ENCODE peak calls at places on chromosomes 3 and 15, in ten cellular contexts. One of them, this sample, is unnamed.

GRCh38 chr3:165954171-165954570 is 116.9 kb upstream of the BCHE start:
- DNase-seq in body of pancreas: no peak
- DNase-seq in naive thymus-derived CD4-positive, alpha-beta T cell: no peak
- DNase-seq in iPS DF 6.9: no peak
- DNase-seq in right cardiac atrium: no peak
- DNase-seq in aorta: no peak
- DNase-seq in neuronal stem cell: no peak
- DNase-seq in HCT116: no peak
- DNase-seq in CD8-positive, alpha-beta T cell: no peak
- DNase-seq in HAP-1: no peak
- DNase-seq in this sample: no peak

GRCh38 chr15:48388937-48389309 is 57.7 kb downstream of the DUT start:
- DNase-seq in body of pancreas: no peak
- DNase-seq in naive thymus-derived CD4-positive, alpha-beta T cell: no peak
- DNase-seq in iPS DF 6.9: no peak
- DNase-seq in right cardiac atrium: no peak
- DNase-seq in aorta: no peak
- DNase-seq in neuronal stem cell: no peak
- DNase-seq in HCT116: no peak
- DNase-seq in CD8-positive, alpha-beta T cell: no peak
- DNase-seq in HAP-1: no peak
- DNase-seq in this sample: no peak

GRCh38 chr15:40243126-40243810 is 4.4 kb downstream of the PAK6 start:
- DNase-seq in body of pancreas: no peak
- DNase-seq in naive thymus-derived CD4-positive, alpha-beta T cell: no peak
- DNase-seq in iPS DF 6.9: no peak
- DNase-seq in right cardiac atrium: no peak
- DNase-seq in aorta: no peak
- DNase-seq in neuronal stem cell: no peak
- DNase-seq in HCT116: no peak
- DNase-seq in CD8-positive, alpha-beta T cell: no peak
- DNase-seq in HAP-1: no peak
- DNase-seq in this sample: peak; percentile 82

GRCh38 chr3:167917969-167918368 is 177.8 kb downstream of the GOLIM4 start:
- DNase-seq in body of pancreas: no peak
- DNase-seq in naive thymus-derived CD4-positive, alpha-beta T cell: no peak
- DNase-seq in iPS DF 6.9: no peak
- DNase-seq in right cardiac atrium: no peak
- DNase-seq in aorta: no peak
- DNase-seq in neuronal stem cell: no peak
- DNase-seq in HCT116: no peak
- DNase-seq in CD8-positive, alpha-beta T cell: no peak
- DNase-seq in HAP-1: no peak
- DNase-seq in this sample: no peak

GRCh38 chr15:79172801-79173460 is 82.4 kb upstream of the RASGRF1 start:
- DNase-seq in body of pancreas: no peak
- DNase-seq in naive thymus-derived CD4-positive, alpha-beta T cell: no peak
- DNase-seq in iPS DF 6.9: no peak
- DNase-seq in right cardiac atrium: no peak
- DNase-seq in aorta: no peak
- DNase-seq in neuronal stem cell: no peak
- DNase-seq in HCT116: no peak
- DNase-seq in CD8-positive, alpha-beta T cell: no peak
- DNase-seq in HAP-1: no peak
- DNase-seq in this sample: no peak

GRCh38 chr3:195259564-195260285 is 11.2 kb downstream of the XXYLT1 start:
- DNase-seq in body of pancreas: peak; percentile 87
- DNase-seq in naive thymus-derived CD4-positive, alpha-beta T cell: peak; percentile 81
- DNase-seq in iPS DF 6.9: no peak
- DNase-seq in right cardiac atrium: peak; percentile 95
- DNase-seq in aorta: peak; percentile 94
- DNase-seq in neuronal stem cell: peak; percentile 90
- DNase-seq in HCT116: peak; percentile 63
- DNase-seq in CD8-positive, alpha-beta T cell: peak; percentile 94
- DNase-seq in HAP-1: peak; percentile 81
- DNase-seq in this sample: peak; percentile 61

GRCh38 chr3:194073926-194074325 is 62.0 kb upstream of the HES1 start:
- DNase-seq in body of pancreas: no peak
- DNase-seq in naive thymus-derived CD4-positive, alpha-beta T cell: no peak
- DNase-seq in iPS DF 6.9: no peak
- DNase-seq in right cardiac atrium: no peak
- DNase-seq in aorta: no peak
- DNase-seq in neuronal stem cell: no peak
- DNase-seq in HCT116: no peak
- DNase-seq in CD8-positive, alpha-beta T cell: no peak
- DNase-seq in HAP-1: no peak
- DNase-seq in this sample: no peak

GRCh38 chr15:89136818-89137772 is 48.8 kb downstream of the ABHD2 start:
- DNase-seq in body of pancreas: peak; percentile 65
- DNase-seq in naive thymus-derived CD4-positive, alpha-beta T cell: no peak
- DNase-seq in iPS DF 6.9: no peak
- DNase-seq in right cardiac atrium: no peak
- DNase-seq in aorta: no peak
- DNase-seq in neuronal stem cell: no peak
- DNase-seq in HCT116: no peak
- DNase-seq in CD8-positive, alpha-beta T cell: no peak
- DNase-seq in HAP-1: no peak
- DNase-seq in this sample: no peak

GRCh38 chr3:163039636-163040035 is 1543.0 kb downstream of the OTOL1 start:
- DNase-seq in body of pancreas: no peak
- DNase-seq in naive thymus-derived CD4-positive, alpha-beta T cell: no peak
- DNase-seq in iPS DF 6.9: no peak
- DNase-seq in right cardiac atrium: no peak
- DNase-seq in aorta: no peak
- DNase-seq in neuronal stem cell: no peak
- DNase-seq in HCT116: no peak
- DNase-seq in CD8-positive, alpha-beta T cell: no peak
- DNase-seq in HAP-1: no peak
- DNase-seq in this sample: no peak

GRCh38 chr3:179156775-179157174 is 8.6 kb downstream of the PIK3CA start:
- DNase-seq in body of pancreas: no peak
- DNase-seq in naive thymus-derived CD4-positive, alpha-beta T cell: no peak
- DNase-seq in iPS DF 6.9: no peak
- DNase-seq in right cardiac atrium: no peak
- DNase-seq in aorta: no peak
- DNase-seq in neuronal stem cell: no peak
- DNase-seq in HCT116: no peak
- DNase-seq in CD8-positive, alpha-beta T cell: no peak
- DNase-seq in HAP-1: no peak
- DNase-seq in this sample: peak; percentile 43

GRCh38 chr3:107988464-107989156 is 102.2 kb downstream of the CD47 start:
- DNase-seq in body of pancreas: peak; percentile 66
- DNase-seq in naive thymus-derived CD4-positive, alpha-beta T cell: no peak
- DNase-seq in iPS DF 6.9: no peak
- DNase-seq in right cardiac atrium: peak; percentile 78
- DNase-seq in aorta: peak; percentile 79
- DNase-seq in neuronal stem cell: no peak
- DNase-seq in HCT116: no peak
- DNase-seq in CD8-positive, alpha-beta T cell: peak; percentile 55
- DNase-seq in HAP-1: peak; percentile 3
- DNase-seq in this sample: peak; percentile 80

GRCh38 chr15:60215225-60215963 is 182.4 kb downstream of the ANXA2 start:
- DNase-seq in body of pancreas: no peak
- DNase-seq in naive thymus-derived CD4-positive, alpha-beta T cell: no peak
- DNase-seq in iPS DF 6.9: no peak
- DNase-seq in right cardiac atrium: no peak
- DNase-seq in aorta: no peak
- DNase-seq in neuronal stem cell: no peak
- DNase-seq in HCT116: no peak
- DNase-seq in CD8-positive, alpha-beta T cell: no peak
- DNase-seq in HAP-1: no peak
- DNase-seq in this sample: no peak

GRCh38 chr3:28103871-28104270 is 137.5 kb upstream of the CMC1 start:
- DNase-seq in body of pancreas: no peak
- DNase-seq in naive thymus-derived CD4-positive, alpha-beta T cell: no peak
- DNase-seq in iPS DF 6.9: no peak
- DNase-seq in right cardiac atrium: no peak
- DNase-seq in aorta: no peak
- DNase-seq in neuronal stem cell: no peak
- DNase-seq in HCT116: no peak
- DNase-seq in CD8-positive, alpha-beta T cell: no peak
- DNase-seq in HAP-1: no peak
- DNase-seq in this sample: no peak

GRCh38 chr3:42758126-42758525 is 14.9 kb downstream of the CCDC13 start:
- DNase-seq in body of pancreas: no peak
- DNase-seq in naive thymus-derived CD4-positive, alpha-beta T cell: no peak
- DNase-seq in iPS DF 6.9: no peak
- DNase-seq in right cardiac atrium: no peak
- DNase-seq in aorta: no peak
- DNase-seq in neuronal stem cell: no peak
- DNase-seq in HCT116: no peak
- DNase-seq in CD8-positive, alpha-beta T cell: no peak
- DNase-seq in HAP-1: no peak
- DNase-seq in this sample: no peak

GRCh38 chr15:81666828-81667227 is 292.8 kb upstream of the TMC3 start:
- DNase-seq in body of pancreas: no peak
- DNase-seq in naive thymus-derived CD4-positive, alpha-beta T cell: no peak
- DNase-seq in iPS DF 6.9: no peak
- DNase-seq in right cardiac atrium: no peak
- DNase-seq in aorta: no peak
- DNase-seq in neuronal stem cell: no peak
- DNase-seq in HCT116: no peak
- DNase-seq in CD8-positive, alpha-beta T cell: no peak
- DNase-seq in HAP-1: no peak
- DNase-seq in this sample: peak; percentile 18

GRCh38 chr3:151476344-151477018 is 15.6 kb upstream of the IGSF10 start:
- DNase-seq in body of pancreas: no peak
- DNase-seq in naive thymus-derived CD4-positive, alpha-beta T cell: no peak
- DNase-seq in iPS DF 6.9: no peak
- DNase-seq in right cardiac atrium: peak; percentile 55
- DNase-seq in aorta: no peak
- DNase-seq in neuronal stem cell: no peak
- DNase-seq in HCT116: no peak
- DNase-seq in CD8-positive, alpha-beta T cell: no peak
- DNase-seq in HAP-1: no peak
- DNase-seq in this sample: no peak

GRCh38 chr15:52527898-52528464 is 699 bp downstream of the MYO5A start:
- DNase-seq in body of pancreas: peak; percentile 8
- DNase-seq in naive thymus-derived CD4-positive, alpha-beta T cell: peak; percentile 22
- DNase-seq in iPS DF 6.9: no peak
- DNase-seq in right cardiac atrium: peak; percentile 56
- DNase-seq in aorta: no peak
- DNase-seq in neuronal stem cell: peak; percentile 38
- DNase-seq in HCT116: no peak
- DNase-seq in CD8-positive, alpha-beta T cell: peak; percentile 67
- DNase-seq in HAP-1: peak; percentile 27
- DNase-seq in this sample: no peak

DNA sequence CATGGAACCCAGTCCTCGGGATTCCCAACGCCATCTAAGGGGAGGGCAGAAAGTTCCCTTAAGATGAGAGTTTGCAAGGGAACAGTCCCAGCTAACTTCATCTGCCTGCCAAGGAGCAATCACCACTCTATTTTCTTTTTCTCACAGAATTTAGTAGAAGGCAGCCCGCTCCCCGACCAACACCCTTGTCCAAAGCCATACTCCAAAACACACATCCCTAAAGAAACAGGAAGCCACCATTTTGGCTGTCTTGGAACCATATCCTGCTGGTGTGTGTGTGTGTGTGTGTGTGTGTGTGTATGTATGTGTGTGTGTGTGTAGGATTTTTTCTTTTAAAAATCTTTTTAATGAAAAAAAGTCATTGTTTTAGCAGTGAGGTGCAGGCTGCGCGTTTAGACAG is 7.0 kb upstream of the FGD5 start:
- DNase-seq in body of pancreas: no peak
- DNase-seq in naive thymus-derived CD4-positive, alpha-beta T cell: no peak
- DNase-seq in iPS DF 6.9: no peak
- DNase-seq in right cardiac atrium: no peak
- DNase-seq in aorta: no peak
- DNase-seq in neuronal stem cell: no peak
- DNase-seq in HCT116: no peak
- DNase-seq in CD8-positive, alpha-beta T cell: no peak
- DNase-seq in HAP-1: no peak
- DNase-seq in this sample: no peak
- H3K4me3 ChIP-seq in body of pancreas: no peak overlapping the region
- H3K4me3 ChIP-seq in naive thymus-derived CD4-positive, alpha-beta T cell: no peak overlapping the region
- H3K4me3 ChIP-seq in iPS DF 6.9: peak overlapping the region; percentile 57
- H3K4me3 ChIP-seq in right cardiac atrium: peak overlapping the region; percentile 66
- H3K4me3 ChIP-seq in aorta: no peak overlapping the region
- H3K4me3 ChIP-seq in neuronal stem cell: no peak overlapping the region
- H3K4me3 ChIP-seq in HCT116: no peak overlapping the region
- H3K4me3 ChIP-seq in CD8-positive, alpha-beta T cell: no peak overlapping the region
- H3K4me3 ChIP-seq in HAP-1: no peak overlapping the region
- H3K4me3 ChIP-seq in this sample: no peak overlapping the region

DNA sequence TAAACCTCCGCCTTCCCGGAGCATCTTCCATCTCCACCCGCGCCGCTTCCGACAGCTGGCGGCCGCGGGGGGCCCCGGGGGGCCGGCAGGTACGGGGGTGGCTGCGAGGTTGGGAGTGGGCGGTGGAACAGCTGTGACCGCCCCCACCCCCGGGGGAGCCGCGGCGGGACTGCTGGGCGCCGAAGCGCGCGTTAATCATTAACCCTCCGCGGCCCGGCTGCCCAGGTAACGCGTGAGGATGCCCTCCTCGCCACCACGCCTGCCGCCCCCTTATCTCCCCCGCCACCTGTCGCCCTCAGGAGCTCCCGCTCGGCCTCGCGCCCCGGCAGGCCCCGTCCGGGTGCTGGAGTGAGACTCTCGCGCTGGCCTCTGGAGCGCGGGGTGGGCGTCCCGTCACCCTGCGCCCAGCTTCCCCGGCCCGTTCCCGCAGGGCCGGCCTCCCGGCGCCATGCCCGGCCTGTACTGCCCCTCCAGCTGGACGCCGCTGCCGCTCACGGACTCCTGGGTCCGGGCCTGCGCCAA is 757 bp downstream of the VWA5B2 start:
- DNase-seq in body of pancreas: peak; percentile 60
- DNase-seq in naive thymus-derived CD4-positive, alpha-beta T cell: no peak
- DNase-seq in iPS DF 6.9: no peak
- DNase-seq in right cardiac atrium: no peak
- DNase-seq in aorta: no peak
- DNase-seq in neuronal stem cell: no peak
- DNase-seq in HCT116: no peak
- DNase-seq in CD8-positive, alpha-beta T cell: no peak
- DNase-seq in HAP-1: no peak
- DNase-seq in this sample: no peak
- H3K4me3 ChIP-seq in body of pancreas: peak overlapping the region; percentile 31
- H3K4me3 ChIP-seq in naive thymus-derived CD4-positive, alpha-beta T cell: peak overlapping the region; percentile 58
- H3K4me3 ChIP-seq in iPS DF 6.9: peak overlapping the region; percentile 34
- H3K4me3 ChIP-seq in right cardiac atrium: peak overlapping the region; percentile 50
- H3K4me3 ChIP-seq in aorta: no peak overlapping the region
- H3K4me3 ChIP-seq in neuronal stem cell: peak overlapping the region; percentile 68
- H3K4me3 ChIP-seq in HCT116: peak overlapping the region; percentile 77
- H3K4me3 ChIP-seq in CD8-positive, alpha-beta T cell: peak overlapping the region; percentile 80
- H3K4me3 ChIP-seq in HAP-1: peak overlapping the region; percentile 63
- H3K4me3 ChIP-seq in this sample: no peak overlapping the region

GRCh38 chr3:187291512-187292132 is at the start of gene MASP1:
- DNase-seq in body of pancreas: no peak
- DNase-seq in naive thymus-derived CD4-positive, alpha-beta T cell: no peak
- DNase-seq in iPS DF 6.9: no peak
- DNase-seq in right cardiac atrium: peak; percentile 65
- DNase-seq in aorta: no peak
- DNase-seq in neuronal stem cell: peak; percentile 27
- DNase-seq in HCT116: no peak
- DNase-seq in CD8-positive, alpha-beta T cell: no peak
- DNase-seq in HAP-1: no peak
- DNase-seq in this sample: no peak
- H3K4me3 ChIP-seq in body of pancreas: no peak within 1 kb of the TSS
- H3K4me3 ChIP-seq in naive thymus-derived CD4-positive, alpha-beta T cell: no peak within 1 kb of the TSS
- H3K4me3 ChIP-seq in iPS DF 6.9: peak within 1 kb of the TSS; percentile 31
- H3K4me3 ChIP-seq in right cardiac atrium: peak within 1 kb of the TSS; percentile 61
- H3K4me3 ChIP-seq in aorta: peak within 1 kb of the TSS; percentile 24
- H3K4me3 ChIP-seq in neuronal stem cell: peak within 1 kb of the TSS; percentile 69
- H3K4me3 ChIP-seq in HCT116: no peak within 1 kb of the TSS
- H3K4me3 ChIP-seq in CD8-positive, alpha-beta T cell: no peak within 1 kb of the TSS
- H3K4me3 ChIP-seq in HAP-1: no peak within 1 kb of the TSS
- H3K4me3 ChIP-seq in this sample: no peak within 1 kb of the TSS

GRCh38 chr3:13480340-13481318 is 523 bp downstream of the HDAC11 start:
- DNase-seq in body of pancreas: peak; percentile 92
- DNase-seq in naive thymus-derived CD4-positive, alpha-beta T cell: no peak
- DNase-seq in iPS DF 6.9: no peak
- DNase-seq in right cardiac atrium: no peak
- DNase-seq in aorta: peak; percentile 72
- DNase-seq in neuronal stem cell: no peak
- DNase-seq in HCT116: no peak
- DNase-seq in CD8-positive, alpha-beta T cell: no peak
- DNase-seq in HAP-1: no peak
- DNase-seq in this sample: no peak
- H3K4me3 ChIP-seq in body of pancreas: peak overlapping the region; percentile 37
- H3K4me3 ChIP-seq in naive thymus-derived CD4-positive, alpha-beta T cell: peak overlapping the region; percentile 97
- H3K4me3 ChIP-seq in iPS DF 6.9: peak overlapping the region; percentile 60
- H3K4me3 ChIP-seq in right cardiac atrium: peak overlapping the region; percentile 81
- H3K4me3 ChIP-seq in aorta: peak overlapping the region; percentile 70
- H3K4me3 ChIP-seq in neuronal stem cell: peak overlapping the region; percentile 84
- H3K4me3 ChIP-seq in HCT116: peak overlapping the region; percentile 53
- H3K4me3 ChIP-seq in CD8-positive, alpha-beta T cell: peak overlapping the region; percentile 96
- H3K4me3 ChIP-seq in HAP-1: peak overlapping the region; percentile 36
- H3K4me3 ChIP-seq in this sample: peak overlapping the region; percentile 73